ENCODE peak calls at places on chromosome 9, in six cellular contexts. C is HepG2, X is GM12878, K is GM23338, O is HCT116, P is SK-N-SH. A is an unnamed sample.

GRCh38 chr9:129131300-129132145 is 20.3 kb downstream of the PTPA start:
- DNase-seq in C (peak), O (peak), K (peak), P (peak), X (no peak), A (peak)

GRCh38 chr9:113633782-113634596 is 170.5 kb downstream of the RGS3 start:
- DNase-seq in K (no peak), P (no peak), O (no peak), C (peak), X (no peak), A (no peak)

GRCh38 chr9:93112116-93112863 is 16.3 kb downstream of the CARD19 start:
- DNase-seq in K (no peak), O (no peak), C (peak), X (no peak), P (no peak), A (peak)

GRCh38 chr9:100474950-100475276 is 2.0 kb downstream of the TMEFF1 start:
- DNase-seq in P (peak), O (no peak), X (no peak), K (no peak), C (no peak), A (no peak)

GRCh38 chr9:115849679-115850412 is 303.7 kb upstream of the PAPPA start:
- DNase-seq in X (no peak), P (no peak), C (no peak), K (no peak), O (no peak), A (no peak)

GRCh38 chr9:20066120-20066519 is 277.3 kb upstream of the SLC24A2 start:
- DNase-seq in X (no peak), O (no peak), K (no peak), C (no peak), P (no peak), A (no peak)

GRCh38 chr9:131046581-131047202 is 37.7 kb downstream of the LAMC3 start:
- DNase-seq in K (peak), O (peak), P (peak), X (no peak), C (peak), A (peak)

GRCh38 chr9:125568616-125569015 is 138.4 kb downstream of the MAPKAP1 start:
- DNase-seq in O (no peak), X (no peak), K (no peak), C (no peak), P (no peak), A (no peak)

GRCh38 chr9:137516144-137516917 is 33.9 kb downstream of the PNPLA7 start:
- DNase-seq in C (no peak), P (no peak), X (no peak), O (no peak), K (peak), A (no peak)

GRCh38 chr9:93287189-93287552 is 103.2 kb downstream of the WNK2 start:
- DNase-seq in O (no peak), C (no peak), K (no peak), P (peak), X (no peak), A (no peak)

GRCh38 chr9:72444436-72444835 is 77.0 kb upstream of the TMC1 start:
- DNase-seq in P (no peak), K (no peak), O (no peak), X (no peak), C (no peak), A (no peak)

GRCh38 chr9:89595646-89596045 is 9.2 kb upstream of the GADD45G start:
- DNase-seq in C (no peak), O (no peak), K (no peak), X (no peak), P (no peak), A (no peak)

GRCh38 chr9:75149841-75150241 is 61.5 kb downstream of the OSTF1 start:
- DNase-seq in K (no peak), P (no peak), X (no peak), C (no peak), O (no peak), A (peak)

GRCh38 chr9:9108641-9109040 is 1309.1 kb upstream of the DMAC1 start:
- DNase-seq in P (no peak), O (no peak), K (peak), C (no peak), X (no peak), A (no peak)

GRCh38 chr9:114278881-114279570 is 43.9 kb upstream of the ORM1 start:
- DNase-seq in O (peak), X (no peak), C (no peak), K (no peak), P (no peak), A (no peak)

GRCh38 chr9:113331780-113332179 is 8.3 kb downstream of the WDR31 start:
- DNase-seq in K (no peak), C (no peak), X (no peak), P (no peak), O (no peak), A (no peak)

GRCh38 chr9:133981589-133981957 is 10.6 kb downstream of the VAV2 start:
- DNase-seq in C (no peak), P (no peak), X (no peak), K (no peak), O (no peak), A (no peak)

GRCh38 chr9:15374825-15375224 is 47.9 kb upstream of the SNAPC3 start:
- DNase-seq in X (no peak), K (peak), O (no peak), C (no peak), P (no peak), A (no peak)

GRCh38 chr9:928363-929042 is 48.0 kb upstream of the DMRT3 start:
- DNase-seq in K (peak), P (peak), O (peak), X (no peak), C (peak), A (no peak)

GRCh38 chr9:137302176-137303030 is at the start of gene NRARP:
- DNase-seq in K (peak), X (no peak), P (peak), C (no peak), O (peak), A (peak)

GRCh38 chr9:120931278-120932085 is 4.9 kb upstream of the TRAF1 start:
- DNase-seq in O (no peak), X (peak), C (no peak), K (no peak), P (no peak), A (no peak)

GRCh38 chr9:134947265-134947955 is 29.7 kb upstream of the FCN1 start:
- DNase-seq in P (no peak), K (no peak), C (no peak), O (no peak), X (no peak), A (no peak)

GRCh38 chr9:80995759-80996158 is 693.6 kb downstream of the TLE1 start:
- DNase-seq in K (no peak), P (no peak), X (no peak), O (no peak), C (no peak), A (no peak)

GRCh38 chr9:26951794-26952193 is 4.4 kb upstream of the IFT74 start:
- DNase-seq in P (no peak), K (no peak), C (no peak), O (no peak), X (no peak), A (no peak)

GRCh38 chr9:26955921-26956886 is at the start of gene IFT74:
- DNase-seq in O (peak), K (peak), X (peak), C (peak), P (peak), A (peak)

GRCh38 chr9:26950521-26950920 is 3.5 kb upstream of the PLAA start:
- DNase-seq in C (no peak), O (no peak), K (no peak), X (no peak), P (no peak), A (no peak)

GRCh38 chr9:26954050-26954508 is 2.1 kb upstream of the IFT74 start:
- DNase-seq in C (no peak), P (no peak), K (no peak), X (no peak), O (no peak), A (no peak)

DNA sequence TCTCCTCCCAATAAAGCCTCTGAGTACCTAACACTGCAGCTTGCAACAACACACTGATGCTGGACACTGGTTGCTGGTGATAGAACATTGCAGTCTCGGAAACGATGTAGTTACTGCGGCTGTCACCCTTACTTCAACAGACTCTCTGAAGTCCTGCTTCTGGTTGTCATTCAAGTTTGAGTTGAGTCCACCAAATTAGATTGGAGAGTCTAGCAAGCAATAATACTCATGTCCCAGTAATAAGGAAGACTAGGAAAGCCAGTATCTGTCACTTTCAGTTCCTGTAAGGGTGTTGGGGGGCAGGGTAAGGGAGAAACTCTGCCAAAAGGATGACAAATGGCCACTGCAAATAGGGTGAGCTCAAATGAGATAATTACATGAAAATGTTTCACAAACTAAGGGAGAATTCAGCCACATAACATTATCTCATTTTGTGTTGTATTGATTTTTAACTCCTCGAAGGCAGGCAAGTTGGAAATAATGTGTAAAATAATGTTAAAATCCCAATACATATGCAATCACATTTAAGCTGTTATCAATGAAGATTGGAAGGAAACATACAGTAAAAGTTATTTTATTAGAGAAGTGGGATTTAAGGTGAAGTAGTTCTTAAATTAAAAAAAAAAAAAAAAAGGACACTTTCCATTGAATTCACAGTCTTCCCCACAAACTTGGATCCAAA is 849 bp upstream of the IFT74 start:
- DNase-seq in P (no peak), O (no peak), K (no peak), X (no peak), C (no peak), A (no peak)
- TF ChIP-seq REST in P (no peak), O (no peak), K (no peak), X (no peak), C (no peak), A (no peak)

DNA sequence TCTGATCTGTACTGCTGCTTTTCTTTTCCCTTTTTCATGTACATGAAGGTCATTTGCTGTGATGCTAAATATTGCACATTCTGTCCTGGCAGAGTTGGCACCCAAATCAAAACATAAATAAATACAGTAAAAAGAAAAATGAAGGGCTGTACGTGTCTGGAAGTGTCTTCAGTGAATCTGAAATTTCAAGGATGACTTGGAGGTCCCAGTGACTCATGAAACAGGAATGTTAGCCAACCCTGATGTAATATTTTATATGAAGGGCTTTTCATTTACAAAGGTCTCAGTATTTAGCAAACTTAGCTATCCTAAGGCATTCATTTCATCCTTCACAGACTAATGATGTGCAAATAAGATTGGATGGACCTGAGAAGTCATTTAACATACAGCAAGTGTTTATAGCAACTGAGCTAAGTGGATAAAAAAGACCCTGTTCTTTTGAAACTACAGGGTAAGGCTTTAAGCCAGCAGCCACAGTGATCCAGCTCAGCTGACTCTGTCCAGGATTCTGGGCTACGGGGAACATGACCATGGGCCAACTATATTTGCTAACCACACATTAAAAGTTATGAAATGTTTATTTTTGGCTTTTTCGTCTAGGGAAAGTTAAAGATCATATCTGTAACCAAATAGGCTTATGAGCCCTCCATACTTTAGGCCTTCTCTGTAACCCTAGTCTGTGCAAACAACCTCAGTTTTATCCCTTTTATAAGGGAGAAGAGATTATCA is 104.0 kb upstream of the DMRTA1 start:
- DNase-seq in K (no peak), P (no peak), O (no peak), C (peak), X (no peak), A (no peak)
- H3K27ac ChIP-seq in K (no peak), P (no peak), O (no peak), C (no peak), X (no peak), A (no peak)

GRCh38 chr9:87783180-87783579 is 57.3 kb downstream of the CTSL start:
- DNase-seq in C (no peak), K (no peak), O (no peak), P (no peak), X (no peak), A (peak)

GRCh38 chr9:87781331-87781730 is 55.4 kb downstream of the CTSL start:
- DNase-seq in K (no peak), O (no peak), C (no peak), X (no peak), P (no peak), A (no peak)

GRCh38 chr9:87776481-87777373 is 50.8 kb downstream of the CTSL start:
- DNase-seq in O (no peak), K (no peak), X (no peak), P (no peak), C (no peak), A (no peak)

DNA sequence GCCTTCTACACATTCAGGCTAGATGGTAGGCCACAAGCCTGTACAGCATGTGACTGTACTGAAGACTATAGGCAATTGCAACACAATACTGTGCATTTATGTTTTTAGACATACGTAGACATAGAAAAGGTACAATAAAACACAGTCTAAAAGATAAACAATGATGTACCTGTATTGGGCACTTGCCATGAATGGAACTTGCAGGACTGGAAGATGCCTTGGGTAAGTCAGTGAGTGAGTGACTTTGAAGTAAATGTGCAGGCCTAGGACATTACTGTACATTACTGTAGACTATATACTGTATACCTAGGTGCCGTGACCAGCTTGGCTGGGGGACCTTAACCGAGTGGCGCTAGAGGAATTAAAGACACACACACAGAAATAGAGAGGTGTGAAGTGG is 53.1 kb downstream of the CTSL start:
- DNase-seq in C (no peak), K (no peak), P (no peak), X (no peak), O (no peak), A (no peak)
- TF ChIP-seq POLR2AphosphoS5 in C (no peak), K (no peak), P (no peak), X (no peak), O (no peak), A (no peak)

DNA sequence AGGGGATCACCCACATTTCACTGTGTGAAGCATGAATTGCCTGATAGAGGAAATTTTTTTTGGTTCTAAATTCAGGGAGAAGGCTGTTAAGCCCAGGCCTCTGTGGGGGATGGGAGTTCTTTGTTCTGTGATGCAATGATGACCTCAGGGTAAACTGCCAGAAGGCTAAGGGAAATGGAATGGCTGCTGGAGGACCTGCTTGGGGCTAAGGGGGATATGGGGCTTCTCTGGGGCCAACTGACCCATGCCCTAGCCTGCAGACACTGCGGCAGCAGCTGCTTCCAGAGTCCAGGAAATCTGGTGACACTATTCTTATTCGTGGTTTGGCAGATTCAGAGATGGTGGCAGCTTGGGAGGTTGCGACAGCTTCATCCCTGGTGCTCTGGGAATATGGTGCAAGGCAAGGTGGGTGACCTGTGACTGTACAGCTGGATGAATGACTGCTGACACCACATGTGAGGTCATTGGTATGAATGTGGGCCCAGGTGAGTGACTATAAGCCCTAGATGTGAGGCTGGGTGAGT is 30.3 kb downstream of the VCP start:
- DNase-seq in P (no peak), C (no peak), K (no peak), O (no peak), X (no peak), A (no peak)
- TF ChIP-seq REST in P (no peak), C (no peak), K (no peak), O (no peak), X (no peak), A (no peak)

DNA sequence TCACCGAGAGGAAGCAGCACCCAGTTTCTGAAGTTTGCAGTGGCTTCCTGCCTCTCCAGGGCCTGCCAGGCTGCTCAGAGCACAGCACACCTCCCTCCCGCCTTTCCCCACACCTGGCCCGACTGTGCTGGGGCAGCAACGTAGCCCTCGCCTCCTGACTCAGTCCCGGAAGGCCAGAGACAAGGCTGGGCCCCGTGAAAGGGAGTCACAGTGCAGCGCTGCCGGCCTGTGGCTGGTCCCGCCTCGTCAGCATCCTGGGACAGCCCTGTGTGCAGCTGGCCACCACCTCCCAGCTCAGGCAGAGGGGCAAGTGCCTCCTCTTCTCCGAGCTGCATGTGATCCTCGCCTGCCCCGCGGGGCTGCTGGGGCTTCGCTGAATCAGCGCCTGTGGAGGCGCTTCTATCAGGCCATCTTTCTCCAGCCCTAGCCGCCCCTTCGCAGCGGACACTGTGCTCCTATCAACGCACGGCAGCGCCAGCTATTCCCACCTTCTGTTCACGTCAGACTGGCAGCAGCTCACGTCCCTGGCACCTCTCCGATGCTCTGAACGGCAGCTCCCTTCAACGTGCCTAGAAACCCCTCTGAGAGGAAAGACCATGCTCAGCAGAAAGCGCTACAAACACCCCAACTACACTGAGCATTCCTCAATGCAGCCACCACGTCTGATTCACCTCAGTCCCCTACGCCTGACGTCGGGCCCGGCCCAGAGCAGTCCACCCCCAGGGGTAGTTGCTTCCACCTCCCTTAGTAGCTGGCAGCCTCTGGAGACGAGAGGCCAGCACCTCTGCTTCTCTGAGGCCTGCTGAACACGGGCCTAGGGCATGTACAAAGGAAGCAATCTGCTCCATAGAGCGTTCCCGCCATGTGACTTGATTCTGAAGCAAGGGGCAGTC is 78.8 kb downstream of the GPR21 start:
- DNase-seq in P (no peak), C (no peak), X (no peak), K (peak), O (no peak), A (no peak)
- H3K27ac ChIP-seq in P (no peak), C (peak), X (no peak), K (peak), O (no peak), A (no peak)